ENCODE peak calls at places on chromosome 7, in five cellular contexts. One of them, this sample, is unnamed.

GRCh38 chr7:132130497-132130896 is 445.8 kb downstream of the PLXNA4 start:
- DNase-seq in activated T-helper 1 cell treated with anti-CD3 and anti-CD28 coated beads, Interleukin-2, amount 50 U/mL, for 16 hours: no peak
- DNase-seq in T-cell: no peak
- DNase-seq in activated CD4-positive, alpha-beta T cell treated with anti-CD3 and anti-CD28 coated beads, Interleukin-2, amount 10 ng/mL, durations not matched to agents 7 days and 5 days: peak; percentile 24
- DNase-seq in germinal center: no peak
- DNase-seq in this sample: peak; percentile 86

GRCh38 chr7:94088560-94088959 is 84.4 kb upstream of the BET1 start:
- DNase-seq in activated T-helper 1 cell treated with anti-CD3 and anti-CD28 coated beads, Interleukin-2, amount 50 U/mL, for 16 hours: no peak
- DNase-seq in T-cell: no peak
- DNase-seq in activated CD4-positive, alpha-beta T cell treated with anti-CD3 and anti-CD28 coated beads, Interleukin-2, amount 10 ng/mL, durations not matched to agents 7 days and 5 days: no peak
- DNase-seq in germinal center: no peak
- DNase-seq in this sample: no peak

GRCh38 chr7:33107136-33108066 is 1.8 kb downstream of the RP9 start:
- DNase-seq in activated T-helper 1 cell treated with anti-CD3 and anti-CD28 coated beads, Interleukin-2, amount 50 U/mL, for 16 hours: no peak
- DNase-seq in T-cell: peak; percentile 5
- DNase-seq in activated CD4-positive, alpha-beta T cell treated with anti-CD3 and anti-CD28 coated beads, Interleukin-2, amount 10 ng/mL, durations not matched to agents 7 days and 5 days: peak; percentile 63
- DNase-seq in germinal center: no peak
- DNase-seq in this sample: peak; percentile 55

GRCh38 chr7:1623810-1624209 is 46.3 kb upstream of the ELFN1 start:
- DNase-seq in activated T-helper 1 cell treated with anti-CD3 and anti-CD28 coated beads, Interleukin-2, amount 50 U/mL, for 16 hours: no peak
- DNase-seq in T-cell: no peak
- DNase-seq in activated CD4-positive, alpha-beta T cell treated with anti-CD3 and anti-CD28 coated beads, Interleukin-2, amount 10 ng/mL, durations not matched to agents 7 days and 5 days: no peak
- DNase-seq in germinal center: no peak
- DNase-seq in this sample: no peak

GRCh38 chr7:1357601-1358271 is 101.5 kb downstream of the MICALL2 start:
- DNase-seq in activated T-helper 1 cell treated with anti-CD3 and anti-CD28 coated beads, Interleukin-2, amount 50 U/mL, for 16 hours: no peak
- DNase-seq in T-cell: no peak
- DNase-seq in activated CD4-positive, alpha-beta T cell treated with anti-CD3 and anti-CD28 coated beads, Interleukin-2, amount 10 ng/mL, durations not matched to agents 7 days and 5 days: no peak
- DNase-seq in germinal center: no peak
- DNase-seq in this sample: no peak

GRCh38 chr7:114822844-114823243 is 99.0 kb upstream of the MDFIC start:
- DNase-seq in activated T-helper 1 cell treated with anti-CD3 and anti-CD28 coated beads, Interleukin-2, amount 50 U/mL, for 16 hours: no peak
- DNase-seq in T-cell: no peak
- DNase-seq in activated CD4-positive, alpha-beta T cell treated with anti-CD3 and anti-CD28 coated beads, Interleukin-2, amount 10 ng/mL, durations not matched to agents 7 days and 5 days: no peak
- DNase-seq in germinal center: no peak
- DNase-seq in this sample: no peak

GRCh38 chr7:88306590-88307048 is at the start of gene STEAP4:
- DNase-seq in activated T-helper 1 cell treated with anti-CD3 and anti-CD28 coated beads, Interleukin-2, amount 50 U/mL, for 16 hours: no peak
- DNase-seq in T-cell: no peak
- DNase-seq in activated CD4-positive, alpha-beta T cell treated with anti-CD3 and anti-CD28 coated beads, Interleukin-2, amount 10 ng/mL, durations not matched to agents 7 days and 5 days: no peak
- DNase-seq in germinal center: no peak
- DNase-seq in this sample: no peak

GRCh38 chr7:158019726-158020705 is 567.6 kb downstream of the PTPRN2 start:
- DNase-seq in activated T-helper 1 cell treated with anti-CD3 and anti-CD28 coated beads, Interleukin-2, amount 50 U/mL, for 16 hours: no peak
- DNase-seq in T-cell: no peak
- DNase-seq in activated CD4-positive, alpha-beta T cell treated with anti-CD3 and anti-CD28 coated beads, Interleukin-2, amount 10 ng/mL, durations not matched to agents 7 days and 5 days: no peak
- DNase-seq in germinal center: no peak
- DNase-seq in this sample: no peak

GRCh38 chr7:31312864-31313263 is 27.7 kb downstream of the NEUROD6 start:
- DNase-seq in activated T-helper 1 cell treated with anti-CD3 and anti-CD28 coated beads, Interleukin-2, amount 50 U/mL, for 16 hours: no peak
- DNase-seq in T-cell: no peak
- DNase-seq in activated CD4-positive, alpha-beta T cell treated with anti-CD3 and anti-CD28 coated beads, Interleukin-2, amount 10 ng/mL, durations not matched to agents 7 days and 5 days: no peak
- DNase-seq in germinal center: no peak
- DNase-seq in this sample: no peak

GRCh38 chr7:35249537-35249907 is 4.4 kb downstream of the TBX20 start:
- DNase-seq in activated T-helper 1 cell treated with anti-CD3 and anti-CD28 coated beads, Interleukin-2, amount 50 U/mL, for 16 hours: no peak
- DNase-seq in T-cell: no peak
- DNase-seq in activated CD4-positive, alpha-beta T cell treated with anti-CD3 and anti-CD28 coated beads, Interleukin-2, amount 10 ng/mL, durations not matched to agents 7 days and 5 days: no peak
- DNase-seq in germinal center: no peak
- DNase-seq in this sample: no peak

GRCh38 chr7:157597562-157597961 is 260.8 kb downstream of the DNAJB6 start:
- DNase-seq in activated T-helper 1 cell treated with anti-CD3 and anti-CD28 coated beads, Interleukin-2, amount 50 U/mL, for 16 hours: no peak
- DNase-seq in T-cell: no peak
- DNase-seq in activated CD4-positive, alpha-beta T cell treated with anti-CD3 and anti-CD28 coated beads, Interleukin-2, amount 10 ng/mL, durations not matched to agents 7 days and 5 days: no peak
- DNase-seq in germinal center: no peak
- DNase-seq in this sample: no peak

This sample was measured in Jurkat, Clone E6-1.